ENCODE peak calls at places on chromosomes 1 and 21, in seven cellular contexts. Z, H, W, G, R, I and N are unnamed samples. For H3K4me1 and H3K27me3, the result is how much of the 10 kb centered on the place peaks cover.

GRCh38 chr1:97553975-97554374 is 366.9 kb downstream of the DPYD start:
- DNase-seq in Z (no peak), H (no peak), W (no peak), G (no peak), R (no peak), I (no peak), N (no peak)

GRCh38 chr1:113930499-113931161 is 1.5 kb downstream of the HIPK1 start:
- DNase-seq in Z (no peak), H (peak), W (peak), G (no peak), R (peak), I (peak), N (no peak)

GRCh38 chr1:154849645-154850131 is 20.4 kb downstream of the KCNN3 start:
- DNase-seq in Z (no peak), H (no peak), W (no peak), G (no peak), R (no peak), I (no peak), N (no peak)

GRCh38 chr1:83882906-83883305 is 116.0 kb downstream of the TTLL7 start:
- DNase-seq in Z (peak), H (no peak), W (no peak), G (no peak), R (no peak), I (no peak), N (peak)

GRCh38 chr1:189821838-189822237 is 655.8 kb downstream of the BRINP3 start:
- DNase-seq in Z (no peak), H (no peak), W (no peak), G (no peak), R (no peak), I (no peak), N (no peak)

GRCh38 chr1:1230656-1231399 is 973 bp downstream of the SDF4 start:
- DNase-seq in Z (no peak), H (no peak), W (no peak), G (no peak), R (no peak), I (peak), N (no peak)

GRCh38 chr1:29864431-29865022 is 628.2 kb downstream of the PTPRU start:
- DNase-seq in Z (no peak), H (no peak), W (no peak), G (no peak), R (no peak), I (no peak), N (no peak)

GRCh38 chr1:207933205-207933800 is 22.4 kb upstream of the CD34 start:
- DNase-seq in Z (no peak), H (no peak), W (no peak), G (no peak), R (no peak), I (no peak), N (no peak)

GRCh38 chr1:165570078-165570477 is 26.3 kb downstream of the LRRC52 start:
- DNase-seq in Z (no peak), H (no peak), W (no peak), G (no peak), R (no peak), I (no peak), N (no peak)

GRCh38 chr1:146051452-146051852 is 29.9 kb upstream of the HJV start:
- DNase-seq in Z (no peak), H (no peak), W (no peak), G (peak), R (no peak), I (no peak), N (no peak)

GRCh38 chr21:32940079-32941014 is 85.4 kb upstream of the OLIG2 start:
- DNase-seq in Z (no peak), H (peak), W (peak), G (no peak), R (no peak), I (peak), N (no peak)

GRCh38 chr1:58250587-58250948 is 296.0 kb downstream of the OMA1 start:
- DNase-seq in Z (no peak), H (no peak), W (no peak), G (no peak), R (no peak), I (no peak), N (no peak)

GRCh38 chr1:58249371-58249728 is 297.2 kb downstream of the OMA1 start:
- DNase-seq in Z (no peak), H (no peak), W (no peak), G (no peak), R (no peak), I (no peak), N (no peak)

GRCh38 chr1:58248067-58248466 is 298.5 kb downstream of the OMA1 start:
- DNase-seq in Z (no peak), H (no peak), W (no peak), G (no peak), R (no peak), I (no peak), N (no peak)

GRCh38 chr1:58251415-58252073 is 295.0 kb downstream of the OMA1 start:
- DNase-seq in Z (no peak), H (no peak), W (no peak), G (no peak), R (no peak), I (peak), N (no peak)

DNA sequence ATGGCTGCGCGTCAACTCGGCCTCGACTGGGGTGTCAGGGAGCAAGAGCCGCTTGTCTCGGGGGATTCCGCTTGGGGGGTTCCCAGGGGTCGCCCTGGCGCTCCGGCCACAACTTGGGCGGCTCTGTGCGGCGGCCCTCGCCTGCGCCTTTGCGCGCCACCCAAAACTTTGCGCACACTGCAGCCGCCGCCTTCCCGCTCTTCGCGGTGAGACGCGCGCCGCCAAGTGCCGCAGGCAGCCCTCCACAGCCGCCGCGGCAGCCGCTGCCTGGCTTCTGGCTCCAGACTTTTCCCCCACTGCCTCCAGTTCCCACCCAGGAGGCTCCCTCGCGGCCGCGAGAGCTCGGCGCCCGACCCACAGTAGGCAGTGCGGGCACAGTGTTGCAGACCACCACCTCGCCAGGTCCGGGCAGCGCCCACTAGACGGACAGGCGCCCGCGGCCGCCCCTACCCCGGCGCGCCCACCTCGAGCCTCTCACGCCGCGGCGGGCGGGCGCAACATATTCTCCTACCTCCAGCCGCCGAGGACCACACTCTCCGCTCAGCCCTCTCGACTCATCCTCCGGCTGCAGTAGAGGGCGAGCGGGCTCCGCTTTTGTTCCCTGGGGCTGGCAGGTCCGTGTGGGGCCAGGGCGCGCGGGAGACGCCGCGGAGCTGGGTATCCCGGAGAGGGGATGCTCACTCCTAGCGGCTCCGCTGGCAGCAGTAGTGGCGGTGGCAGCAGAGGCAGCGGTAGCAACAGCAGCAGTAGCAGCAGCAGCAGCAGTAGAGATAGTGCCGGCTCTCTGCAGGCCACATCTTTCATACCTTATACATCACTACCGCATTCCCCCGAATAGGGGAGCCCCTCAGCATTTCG is 296.6 kb downstream of the OMA1 start:
- DNase-seq in Z (no peak), H (no peak), W (peak), G (no peak), R (no peak), I (no peak), N (no peak)
- H3K4me3 ChIP-seq in Z (peak), H (no peak), W (peak), G (peak), R (no peak), I (no peak), N (peak)

GRCh38 chr1:156149374-156150106 is 3.8 kb upstream of the SEMA4A start:
- DNase-seq in Z (no peak), H (no peak), W (no peak), G (no peak), R (peak), I (no peak), N (no peak)
- H3K4me1 ChIP-seq in Z (under half), H (under half), W (under half), G (under half), R (under half), I (under half), N (under half)

GRCh38 chr1:9840176-9840575 is 16.4 kb upstream of the CLSTN1 start:
- DNase-seq in Z (peak), H (no peak), W (no peak), G (peak), R (no peak), I (no peak), N (no peak)
- H3K27me3 ChIP-seq in Z (under half), H (under half), W (under half), G (under half), R (under half), I (under half), N (under half)

DNA sequence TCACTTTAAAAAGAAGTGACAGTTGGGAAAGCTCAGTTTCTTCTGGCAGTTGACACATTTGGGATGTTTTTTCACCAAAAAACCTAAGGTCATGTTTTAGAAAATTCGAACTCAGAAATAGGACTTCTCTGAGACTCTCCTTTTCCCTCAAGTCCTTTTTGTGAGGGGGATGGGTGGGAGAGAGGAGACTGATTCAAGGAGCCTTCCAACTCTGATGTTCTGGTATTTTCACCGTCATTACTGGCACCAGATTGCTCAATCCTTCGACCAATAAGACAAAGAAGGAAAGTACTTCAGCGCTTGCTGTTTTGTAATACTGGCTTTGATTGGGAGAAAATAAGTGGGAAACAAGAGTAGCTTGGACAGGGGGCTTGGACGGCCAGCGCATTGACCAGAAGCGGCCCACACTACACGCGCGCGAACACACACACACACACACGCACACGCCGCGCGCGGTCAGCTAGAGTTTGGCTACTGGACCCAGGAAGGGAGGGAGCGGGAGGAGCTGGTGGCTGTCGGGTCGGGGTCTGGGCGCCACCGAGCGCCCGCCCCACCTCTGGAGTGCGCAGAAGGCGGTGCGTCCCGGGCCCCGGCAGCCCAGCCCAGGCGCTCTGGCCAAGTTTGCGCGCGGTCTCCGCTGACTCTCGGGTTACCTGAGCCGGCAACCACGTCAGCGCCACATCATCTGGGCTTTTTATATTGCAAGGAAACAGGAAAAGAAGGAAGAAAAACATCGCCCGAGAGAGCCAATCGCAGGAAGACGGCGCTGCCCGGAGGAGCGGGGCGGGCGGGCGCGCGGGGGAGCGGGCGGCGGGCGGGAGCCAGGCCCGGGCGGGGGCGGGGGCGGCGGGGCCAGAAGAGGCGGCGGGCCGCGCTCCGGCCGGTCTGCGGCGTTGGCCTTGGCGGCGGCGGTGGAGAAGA is at the start of gene KCNK1:
- DNase-seq in Z (peak), H (no peak), W (peak), G (peak), R (no peak), I (no peak), N (peak)
- H3K4me3 ChIP-seq in Z (peak), H (no peak), W (peak), G (peak), R (no peak), I (no peak), N (peak)